ENCODE peak calls at places on chromosomes 13 and 19, in nine cellular contexts. X is astrocyte of the cerebellum; Z is NCI-H1092 treated with DMSO at 0.1 percent for 48 hours; T is AG09309; O is EL; S is stimulated activated CD8-positive, alpha-beta memory T cell treated with anti-CD3 and anti-CD28 coated beads, Interleukin-15, amount 100 ng/mL, for 1 hour; B is GM12865; N is T-helper 2 cell treated with Interferon-gamma antibody and Interleukin-4, amounts not matched to agents 5 μg/mL and 100 μg/mL, for 36 hours; P is CD8-positive, alpha-beta T cell. Y is an unnamed sample.

GRCh38 chr19:1292419-1293151 is 6.9 kb downstream of the EFNA2 start:
- DNase-seq in X (no peak), Z (no peak), T (no peak), O (no peak), S (no peak), B (no peak), N (no peak), P (no peak), Y (no peak)

GRCh38 chr13:110338441-110339101 is 31.5 kb downstream of the COL4A2 start:
- DNase-seq in X (peak), Z (no peak), T (no peak), O (no peak), S (no peak), B (no peak), N (no peak), P (no peak), Y (no peak)

GRCh38 chr13:24159362-24159761 is 1.2 kb upstream of the SPATA13 start:
- DNase-seq in X (no peak), Z (no peak), T (no peak), O (no peak), S (no peak), B (no peak), N (no peak), P (no peak), Y (no peak)

GRCh38 chr19:46813570-46814358 is 25.4 kb upstream of the SLC1A5 start:
- DNase-seq in X (no peak), Z (peak), T (no peak), O (peak), S (no peak), B (no peak), N (no peak), P (no peak), Y (peak)

GRCh38 chr19:34299576-34299975 is 45.2 kb downstream of the GARRE1 start:
- DNase-seq in X (no peak), Z (no peak), T (no peak), O (no peak), S (no peak), B (no peak), N (no peak), P (no peak), Y (no peak)

GRCh38 chr13:102784501-102784900 is 10.9 kb upstream of the TEX30 start:
- DNase-seq in X (no peak), Z (no peak), T (no peak), O (no peak), S (no peak), B (no peak), N (no peak), P (no peak), Y (no peak)

GRCh38 chr13:111856571-111856970 is 210.4 kb upstream of the SOX1 start:
- DNase-seq in X (no peak), Z (no peak), T (no peak), O (no peak), S (no peak), B (no peak), N (no peak), P (no peak), Y (no peak)

GRCh38 chr19:8575467-8575997 is 1.7 kb downstream of the MYO1F start:
- DNase-seq in X (no peak), Z (no peak), T (no peak), O (peak), S (no peak), B (no peak), N (peak), P (no peak), Y (no peak)

GRCh38 chr13:98922306-98922705 is 55.6 kb downstream of the DOCK9 start:
- DNase-seq in X (peak), Z (no peak), T (no peak), O (no peak), S (no peak), B (no peak), N (no peak), P (no peak), Y (no peak)

GRCh38 chr13:112719016-112719415 is 29.2 kb downstream of the ATP11A start:
- DNase-seq in X (no peak), Z (no peak), T (no peak), O (no peak), S (no peak), B (no peak), N (no peak), P (no peak), Y (no peak)

GRCh38 chr19:10625003-10625761 is at the start of gene SLC44A2:
- DNase-seq in X (no peak), Z (peak), T (no peak), O (peak), S (no peak), B (no peak), N (no peak), P (no peak), Y (peak)